ENCODE peak calls at places on chromosomes 3 and 15, in four cellular contexts. C, B, T and D are unnamed samples.

GRCh38 chr3:156676467-156677119 is 2.2 kb downstream of the TIPARP start:
- DNase-seq in C (no peak), B (no peak), T (no peak), D (peak)

GRCh38 chr3:145698252-145698651 is 462.7 kb downstream of the PLOD2 start:
- DNase-seq in C (no peak), B (no peak), T (no peak), D (no peak)

GRCh38 chr3:118818386-118818785 is 216.3 kb downstream of the IGSF11 start:
- DNase-seq in C (no peak), B (no peak), T (no peak), D (no peak)

GRCh38 chr3:65144791-65145355 is 457.1 kb upstream of the ADAMTS9 start:
- DNase-seq in C (no peak), B (no peak), T (no peak), D (no peak)

GRCh38 chr15:31409196-31409595 is 82.6 kb downstream of the KLF13 start:
- DNase-seq in C (no peak), B (no peak), T (no peak), D (no peak)

GRCh38 chr3:52429031-52429430 is 15.9 kb downstream of the SEMA3G start:
- DNase-seq in C (no peak), B (peak), T (no peak), D (no peak)

GRCh38 chr15:70095387-70096214 is 2.1 kb downstream of the TLE3 start:
- DNase-seq in C (no peak), B (peak), T (no peak), D (no peak)

GRCh38 chr3:169241928-169242751 is 421.4 kb downstream of the MECOM start:
- DNase-seq in C (no peak), B (no peak), T (peak), D (no peak)

GRCh38 chr3:122510878-122511481 is 3.8 kb downstream of the KPNA1 start:
- DNase-seq in C (no peak), B (no peak), T (no peak), D (no peak)

GRCh38 chr15:31200735-31201151 is 99.2 kb upstream of the TRPM1 start:
- DNase-seq in C (no peak), B (peak), T (peak), D (no peak)

GRCh38 chr3:77530870-77531269 is 491.0 kb downstream of the ROBO2 start:
- DNase-seq in C (no peak), B (no peak), T (no peak), D (no peak)

GRCh38 chr15:43412096-43412495 is 41.2 kb downstream of the TUBGCP4 start:
- DNase-seq in C (no peak), B (no peak), T (no peak), D (no peak)

GRCh38 chr3:126342991-126343661 is 14.1 kb downstream of the KLF15 start:
- DNase-seq in C (no peak), B (peak), T (peak), D (no peak)

GRCh38 chr3:13570391-13571194 is 21.7 kb downstream of the FBLN2 start:
- DNase-seq in C (no peak), B (no peak), T (no peak), D (no peak)

GRCh38 chr3:58962040-58962651 is 87.7 kb downstream of the CFAP20DC start:
- DNase-seq in C (no peak), B (no peak), T (no peak), D (no peak)

GRCh38 chr15:82571722-82572222 is 31.5 kb upstream of the RPS17 start:
- DNase-seq in C (no peak), B (peak), T (peak), D (no peak)

GRCh38 chr3:25465266-25465860 is 37.3 kb downstream of the RARB start:
- DNase-seq in C (no peak), B (no peak), T (no peak), D (no peak)

GRCh38 chr15:75043509-75044257 is 20.3 kb downstream of the PPCDC start:
- DNase-seq in C (no peak), B (no peak), T (peak), D (no peak)

GRCh38 chr3:32009101-32009500 is 27.6 kb downstream of the ZNF860 start:
- DNase-seq in C (no peak), B (no peak), T (no peak), D (no peak)

GRCh38 chr15:70820214-70820613 is 33.7 kb downstream of the LARP6 start:
- DNase-seq in C (no peak), B (no peak), T (no peak), D (no peak)

GRCh38 chr15:31151301-31152233 is 50.0 kb upstream of the TRPM1 start:
- DNase-seq in C (no peak), B (no peak), T (no peak), D (no peak)

GRCh38 chr3:52108302-52109232 is 45.7 kb downstream of the POC1A start:
- DNase-seq in C (no peak), B (peak), T (peak), D (no peak)

DNA sequence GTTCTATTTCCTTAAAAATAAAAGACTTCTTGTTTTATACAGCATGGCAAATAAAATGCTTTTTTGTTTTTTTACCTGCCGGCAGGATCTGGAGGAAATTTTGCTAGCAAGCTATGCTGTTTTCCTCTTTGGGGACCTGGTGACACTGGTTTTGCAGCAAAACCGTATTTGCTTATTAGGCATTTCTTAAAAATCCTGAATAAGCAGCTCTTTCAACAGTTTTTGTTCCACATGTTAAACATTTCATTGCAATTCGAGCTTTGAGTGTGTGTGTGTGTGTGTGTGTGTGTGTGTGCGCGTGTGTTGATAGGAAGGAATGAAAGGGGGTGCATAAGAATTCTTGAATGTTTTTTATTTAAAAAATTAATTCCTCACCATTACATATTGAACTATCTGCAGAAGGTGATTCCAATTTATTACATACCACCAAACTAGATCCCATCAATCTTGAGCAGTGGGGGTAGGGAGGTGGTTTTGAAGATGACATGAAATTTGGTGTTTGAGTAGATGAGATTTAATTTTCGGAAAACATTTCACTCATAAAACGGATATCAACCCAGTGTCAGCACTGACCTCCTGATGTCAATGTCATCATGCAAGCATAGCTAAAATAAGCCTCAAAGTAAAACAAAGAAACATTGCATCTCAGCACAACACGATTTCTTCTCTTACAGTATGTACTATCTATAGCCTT is 17.2 kb downstream of the ZBTB38 start:
- DNase-seq in C (no peak), B (no peak), T (no peak), D (no peak)
- H3K4me3 ChIP-seq in C (no peak), B (peak), T (no peak), D (no peak)

GRCh38 chr15:63088532-63089245 is 33.0 kb upstream of the LACTB start:
- DNase-seq in C (no peak), B (no peak), T (no peak), D (no peak)
- H3K4me3 ChIP-seq in C (no peak), B (no peak), T (no peak), D (no peak)

GRCh38 chr3:37768107-37768809 is 93.4 kb upstream of the CTDSPL start:
- DNase-seq in C (no peak), B (no peak), T (no peak), D (no peak)

GRCh38 chr3:37766220-37766605 is 95.5 kb upstream of the CTDSPL start:
- DNase-seq in C (no peak), B (no peak), T (no peak), D (no peak)

GRCh38 chr3:37765591-37766219 is 96.0 kb upstream of the CTDSPL start:
- DNase-seq in C (no peak), B (no peak), T (peak), D (no peak)

GRCh38 chr3:37764586-37764985 is 97.1 kb upstream of the CTDSPL start:
- DNase-seq in C (no peak), B (no peak), T (no peak), D (no peak)

GRCh38 chr3:37766797-37767776 is 94.6 kb upstream of the CTDSPL start:
- DNase-seq in C (no peak), B (no peak), T (no peak), D (no peak)
- H3K4me3 ChIP-seq in C (no peak), B (no peak), T (no peak), D (no peak)

GRCh38 chr15:73751896-73752816 is 995 bp downstream of the INSYN1 start:
- DNase-seq in C (no peak), B (peak), T (no peak), D (no peak)
- H3K4me3 ChIP-seq in C (no peak), B (peak), T (peak), D (no peak)

GRCh38 chr15:77017761-77018720 is 23.1 kb downstream of the PSTPIP1 start:
- DNase-seq in C (no peak), B (no peak), T (no peak), D (no peak)

GRCh38 chr15:77019476-77020331 is 24.8 kb downstream of the PSTPIP1 start:
- DNase-seq in C (no peak), B (no peak), T (no peak), D (no peak)

GRCh38 chr15:77020348-77021087 is 25.6 kb downstream of the PSTPIP1 start:
- DNase-seq in C (no peak), B (no peak), T (no peak), D (no peak)

GRCh38 chr15:77017091-77017660 is 22.2 kb downstream of the PSTPIP1 start:
- DNase-seq in C (no peak), B (no peak), T (no peak), D (no peak)

GRCh38 chr15:77018796-77019475 is 24.0 kb downstream of the PSTPIP1 start:
- DNase-seq in C (no peak), B (no peak), T (no peak), D (no peak)
- H3K4me3 ChIP-seq in C (no peak), B (no peak), T (no peak), D (no peak)

DNA sequence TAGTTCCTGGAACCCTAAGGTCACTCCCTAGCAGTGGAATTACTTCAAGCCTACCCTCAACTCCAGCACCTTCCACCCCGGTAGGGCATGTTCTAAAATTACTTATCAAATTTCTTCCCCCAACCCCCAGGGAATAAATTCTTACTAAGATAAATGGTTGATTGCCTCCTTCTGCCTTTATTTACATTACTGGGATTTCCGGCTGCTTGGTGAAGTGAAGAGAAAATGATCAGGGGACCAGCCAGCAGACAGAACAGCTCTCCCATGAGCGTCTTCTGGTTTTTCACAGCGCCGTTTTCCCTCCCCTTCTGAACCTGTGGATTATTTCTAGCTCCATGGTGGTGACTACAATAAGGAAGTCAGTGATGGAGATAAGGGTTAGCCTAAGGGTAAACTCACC is 521.5 kb upstream of the PPP2R3A start:
- DNase-seq in C (no peak), B (no peak), T (no peak), D (no peak)
- H3K4me3 ChIP-seq in C (no peak), B (no peak), T (no peak), D (no peak)

GRCh38 chr3:47362704-47363103 is 18.1 kb upstream of the PTPN23 start:
- DNase-seq in C (no peak), B (no peak), T (no peak), D (no peak)
- H3K4me3 ChIP-seq in C (no peak), B (no peak), T (no peak), D (no peak)

DNA sequence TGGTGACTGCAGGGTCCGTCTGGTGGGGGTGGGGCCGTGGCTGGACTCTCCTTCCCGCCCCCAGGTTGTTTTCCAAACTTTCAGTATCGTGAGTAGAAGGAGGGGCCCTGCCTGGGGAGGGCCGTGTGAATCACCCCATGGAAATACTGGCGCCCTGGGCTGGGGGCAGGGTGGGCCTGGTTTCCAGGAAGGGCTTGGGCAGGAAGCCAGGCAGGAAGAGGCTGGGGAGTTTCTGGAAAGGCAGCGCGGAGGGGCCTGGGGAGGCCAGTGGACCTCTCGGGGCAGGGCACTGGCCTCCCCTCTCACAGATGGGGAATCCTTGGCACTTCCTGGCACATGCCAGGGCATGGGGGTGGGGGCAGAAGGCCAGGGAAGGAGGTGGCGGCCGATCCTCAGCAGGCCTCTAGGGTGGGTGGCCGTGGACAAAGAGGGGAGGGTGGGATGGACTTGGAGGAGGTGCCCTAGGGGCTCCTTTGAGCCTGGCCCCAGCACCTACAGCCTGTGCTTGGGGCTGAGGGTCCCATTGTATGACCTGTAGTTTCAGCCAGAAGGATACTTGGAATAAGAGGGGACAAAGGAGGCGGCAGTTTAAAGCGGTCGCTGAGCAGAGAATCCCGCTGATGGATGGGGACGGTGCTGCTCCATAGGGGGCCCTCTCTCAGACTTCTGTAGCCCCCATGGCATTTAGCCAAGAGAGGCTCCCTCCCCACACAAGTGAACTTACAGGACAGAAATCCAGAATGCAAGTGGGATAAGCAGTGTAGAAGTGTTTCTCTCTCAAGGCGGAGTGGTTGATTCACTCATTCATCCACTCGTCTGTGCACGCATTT is 56.5 kb upstream of the GATA2 start:
- DNase-seq in C (no peak), B (no peak), T (peak), D (no peak)
- H3K4me3 ChIP-seq in C (no peak), B (no peak), T (no peak), D (no peak)

GRCh38 chr3:9183811-9184463 is 65.5 kb downstream of the SRGAP3 start:
- DNase-seq in C (no peak), B (peak), T (no peak), D (no peak)
- H3K4me3 ChIP-seq in C (no peak), B (peak), T (no peak), D (no peak)